ENCODE peak calls at places on chromosomes 5 and 9, in ten cellular contexts. X, C, E, J, T, W, K, Z, F and L are unnamed samples.

GRCh38 chr9:78319197-78320029 is 22.5 kb downstream of the PSAT1 start:
- DNase-seq in C (no peak), J (no peak), X (no peak), Z (peak), T (no peak), E (no peak), K (no peak), W (no peak), F (no peak), L (no peak)

GRCh38 chr5:62550103-62550502 is 28.5 kb upstream of the LRRC70 start:
- DNase-seq in K (no peak), T (no peak), F (no peak), C (no peak), W (no peak), X (no peak), J (no peak), Z (no peak), E (no peak), L (no peak)

GRCh38 chr5:149063901-149064478 is 1.1 kb upstream of the SH3TC2 start:
- DNase-seq in Z (no peak), E (no peak), W (no peak), J (no peak), C (no peak), F (no peak), X (no peak), T (no peak), K (no peak), L (no peak)

GRCh38 chr5:137833463-137833862 is 34.2 kb upstream of the MYOT start:
- DNase-seq in T (peak), X (peak), F (no peak), E (peak), Z (no peak), K (no peak), J (no peak), C (no peak), W (peak), L (no peak)

GRCh38 chr9:38392235-38393127 is at the start of gene ALDH1B1:
- DNase-seq in F (peak), J (peak), C (no peak), K (peak), T (peak), Z (peak), E (peak), X (peak), W (peak), L (peak)

GRCh38 chr9:23341346-23341745 is 484.7 kb downstream of the ELAVL2 start:
- DNase-seq in Z (no peak), C (no peak), K (no peak), W (no peak), F (no peak), X (no peak), E (no peak), J (no peak), T (no peak), L (no peak)

GRCh38 chr9:6068983-6069382 is 53.6 kb upstream of the RANBP6 start:
- DNase-seq in X (no peak), J (no peak), F (no peak), Z (no peak), E (no peak), K (no peak), C (no peak), W (no peak), T (no peak), L (no peak)

GRCh38 chr9:28121353-28121752 is 548.1 kb upstream of the C9orf72 start:
- DNase-seq in W (no peak), E (no peak), F (no peak), X (no peak), Z (no peak), C (no peak), T (no peak), J (no peak), K (no peak), L (no peak)

GRCh38 chr9:20363233-20363632 is 259.1 kb downstream of the MLLT3 start:
- DNase-seq in F (no peak), W (no peak), Z (no peak), X (no peak), C (no peak), K (no peak), E (no peak), J (no peak), T (no peak), L (no peak)

GRCh38 chr5:112958774-112959088 is 17.9 kb upstream of the DCP2 start:
- DNase-seq in K (no peak), E (no peak), F (no peak), T (no peak), J (no peak), W (no peak), X (no peak), Z (no peak), C (no peak), L (no peak)

GRCh38 chr9:127398715-127399400 is 1.9 kb downstream of the SLC2A8 start:
- DNase-seq in Z (no peak), C (no peak), E (no peak), X (no peak), J (no peak), T (no peak), K (no peak), W (no peak), F (no peak), L (no peak)

GRCh38 chr9:5838884-5839571 is 6.1 kb upstream of the ERMP1 start:
- DNase-seq in K (peak), J (peak), F (no peak), W (peak), Z (no peak), T (peak), X (peak), C (no peak), E (no peak), L (peak)

GRCh38 chr5:105392710-105393149 is 1830.1 kb upstream of the NUDT12 start:
- DNase-seq in J (no peak), Z (no peak), W (no peak), E (no peak), K (peak), X (no peak), F (no peak), T (no peak), C (no peak), L (no peak)

GRCh38 chr5:135445306-135445940 is 1.7 kb downstream of the DCANP1 start:
- DNase-seq in X (no peak), E (no peak), T (no peak), J (no peak), Z (no peak), K (no peak), C (no peak), F (no peak), W (no peak), L (peak)

GRCh38 chr5:160899735-160900134 is 47.7 kb upstream of the ATP10B start:
- DNase-seq in T (no peak), E (no peak), Z (no peak), K (no peak), W (no peak), C (no peak), X (no peak), J (no peak), F (no peak), L (no peak)

GRCh38 chr9:112097712-112098688 is 77.1 kb downstream of the SUSD1 start:
- DNase-seq in E (peak), X (peak), W (peak), J (peak), F (no peak), Z (peak), T (peak), K (peak), C (no peak), L (no peak)

GRCh38 chr9:26768196-26768595 is 124.4 kb downstream of the CAAP1 start:
- DNase-seq in X (no peak), K (no peak), J (no peak), Z (no peak), C (no peak), T (no peak), F (no peak), E (no peak), W (no peak), L (no peak)

GRCh38 chr9:131478421-131478868 is 24.3 kb upstream of the POMT1 start:
- DNase-seq in Z (peak), T (peak), C (no peak), W (peak), F (no peak), K (peak), J (peak), E (no peak), X (no peak), L (no peak)

GRCh38 chr5:132264546-132265335 is 7.2 kb downstream of the PDLIM4 start:
- DNase-seq in K (no peak), J (no peak), C (no peak), Z (no peak), F (peak), E (peak), W (no peak), T (no peak), X (no peak), L (no peak)

GRCh38 chr9:136327313-136327971 is at the start of gene GPSM1:
- DNase-seq in W (peak), T (no peak), E (peak), Z (peak), K (peak), J (no peak), X (peak), F (no peak), C (no peak), L (peak)
- TF ChIP-seq POLR2A in W (peak), T (peak), E (peak), Z (peak), K (no peak), J (no peak), X (peak), F (no peak), C (peak), L (peak)

GRCh38 chr9:132877818-132878694 is at the start of gene AK8:
- DNase-seq in T (peak), W (peak), K (peak), E (peak), F (peak), X (peak), Z (peak), C (no peak), J (peak), L (peak)
- H3K27ac ChIP-seq in T (no peak), W (peak), K (peak), E (peak), F (peak), X (peak), Z (peak), C (peak), J (peak), L (no peak)

DNA sequence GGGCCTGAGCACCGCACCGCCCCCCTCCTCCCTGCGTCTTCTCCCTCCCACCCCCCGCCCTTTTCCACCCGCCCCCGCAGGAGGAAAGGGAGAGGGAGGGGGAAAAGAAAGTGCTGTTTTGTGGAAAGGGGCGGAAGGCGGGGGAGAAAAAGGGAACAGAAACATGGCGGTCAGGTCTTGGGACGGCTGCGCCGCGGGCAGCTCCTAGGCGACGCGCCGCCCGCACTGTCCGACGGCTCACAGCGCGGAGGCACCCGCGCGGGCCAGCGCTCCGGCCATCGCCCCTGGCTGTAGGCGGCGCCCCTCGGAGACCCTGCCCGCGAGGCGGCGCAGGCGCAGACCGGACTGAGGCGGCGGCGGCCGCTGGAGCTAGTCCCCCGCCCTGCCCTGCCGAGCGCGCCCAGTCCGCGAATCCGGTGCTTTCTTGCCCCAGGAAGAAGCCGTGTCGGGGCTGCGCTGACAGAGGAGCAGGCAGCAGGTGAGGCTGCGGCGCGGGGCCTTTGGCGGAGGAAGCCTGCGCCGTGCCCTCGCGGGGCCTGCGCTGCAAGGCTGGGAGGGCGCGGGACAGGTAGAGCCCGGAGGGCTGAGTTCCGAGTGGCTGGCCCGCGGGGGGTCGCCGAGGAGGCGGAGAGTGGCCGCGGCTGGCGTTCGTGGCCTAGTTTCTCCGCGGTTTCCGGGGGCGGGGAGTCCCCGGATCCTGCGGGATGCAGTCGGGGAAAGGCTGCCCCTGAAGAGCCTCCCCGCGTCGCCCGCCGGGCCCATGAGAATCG is at the start of gene DENND4C:
- DNase-seq in X (peak), T (peak), K (peak), F (peak), E (peak), C (peak), J (peak), Z (peak), W (peak), L (peak)
- TF ChIP-seq POLR2A in X (peak), T (no peak), K (peak), F (peak), E (peak), C (peak), J (peak), Z (peak), W (peak), L (peak)

GRCh38 chr9:136697146-136697820 is 10.0 kb upstream of the AGPAT2 start:
- DNase-seq in C (no peak), J (no peak), Z (peak), X (no peak), E (no peak), W (no peak), F (no peak), K (no peak), T (no peak), L (peak)
- H3K27ac ChIP-seq in C (no peak), J (no peak), Z (no peak), X (no peak), E (no peak), W (peak), F (no peak), K (no peak), T (no peak), L (peak)

DNA sequence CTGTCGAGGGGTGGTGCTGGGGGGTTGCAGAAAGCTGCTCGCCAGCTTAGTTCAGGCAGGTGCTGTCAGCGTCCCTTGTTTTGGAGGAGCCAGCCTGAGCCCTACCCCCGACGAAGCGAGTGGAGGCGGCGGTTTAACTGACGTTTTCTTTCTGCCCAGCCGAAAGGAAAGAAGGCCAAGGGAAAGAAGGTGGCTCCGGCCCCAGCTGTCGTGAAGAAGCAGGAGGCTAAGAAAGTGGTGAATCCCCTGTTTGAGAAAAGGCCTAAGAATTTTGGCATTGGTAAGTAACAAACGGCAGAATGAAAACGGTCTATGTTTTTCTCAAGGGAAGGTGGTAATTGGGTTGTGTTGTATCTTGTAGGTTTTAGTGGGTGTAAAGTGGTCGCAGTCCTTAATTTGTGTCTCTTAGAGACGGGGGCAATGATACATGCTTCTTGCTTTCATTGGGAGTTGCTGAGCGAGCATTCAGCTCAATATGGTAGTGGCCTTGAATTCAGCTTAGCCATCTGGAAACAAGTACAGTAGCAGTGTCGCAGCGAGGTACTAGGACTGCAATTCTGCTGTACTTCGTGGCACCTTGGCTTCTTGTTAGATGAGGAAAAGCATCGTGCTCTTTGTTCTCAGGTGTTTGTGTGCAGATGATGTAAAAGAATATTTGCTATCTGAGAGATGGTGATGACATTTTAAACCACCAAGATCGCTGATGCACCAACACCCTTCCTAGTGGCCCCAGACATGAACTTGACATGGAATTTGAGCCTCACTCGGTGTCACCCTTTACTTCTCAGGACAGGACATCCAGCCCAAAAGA is 950 bp downstream of the RPL7A start:
- DNase-seq in K (no peak), F (no peak), Z (no peak), J (no peak), E (no peak), C (no peak), W (no peak), X (no peak), T (no peak), L (no peak)
- TF ChIP-seq POLR2A in K (peak), F (no peak), Z (no peak), J (no peak), E (no peak), C (no peak), W (no peak), X (no peak), T (no peak), L (no peak)

DNA sequence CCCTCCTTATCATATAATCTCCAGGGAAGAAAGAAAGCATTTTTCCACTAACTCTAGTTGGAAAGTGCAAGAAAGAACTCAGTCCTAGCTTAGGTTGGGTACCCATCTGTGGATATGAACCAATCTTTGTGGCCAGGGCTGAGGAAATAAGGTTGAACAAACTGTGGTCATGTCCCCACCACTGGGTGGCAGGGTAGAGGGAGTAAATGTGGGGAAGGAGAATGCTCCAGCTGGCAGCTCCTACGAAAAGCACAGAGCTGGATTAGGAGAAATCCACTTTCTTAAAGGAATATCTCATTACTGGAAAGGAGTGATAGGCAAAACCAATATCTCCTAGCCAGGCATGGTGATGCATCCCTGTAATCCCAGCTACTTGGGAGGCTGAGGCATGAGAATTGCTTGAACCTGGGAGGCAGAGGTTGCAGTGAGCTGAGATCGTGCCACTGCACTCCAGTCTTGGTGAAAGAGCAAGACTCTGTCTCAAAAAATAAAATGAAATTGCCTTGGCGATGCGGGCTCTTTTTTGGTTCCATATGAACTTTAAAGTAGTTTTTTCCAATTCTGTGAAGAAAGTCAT is 175.1 kb downstream of the CCDC192 start:
- DNase-seq in K (no peak), F (no peak), Z (no peak), T (peak), W (peak), X (peak), J (peak), C (no peak), E (no peak), L (peak)
- H3K27ac ChIP-seq in K (no peak), F (no peak), Z (no peak), T (no peak), W (peak), X (no peak), J (peak), C (no peak), E (no peak), L (no peak)

GRCh38 chr9:136645903-136646754 is 16.6 kb upstream of the EGFL7 start:
- DNase-seq in K (peak), W (no peak), C (no peak), F (no peak), X (no peak), E (no peak), Z (peak), J (peak), T (no peak), L (peak)

GRCh38 chr9:136643596-136644342 is 18.9 kb upstream of the EGFL7 start:
- DNase-seq in F (no peak), W (no peak), X (no peak), J (no peak), T (no peak), E (no peak), Z (no peak), K (no peak), C (no peak), L (no peak)

GRCh38 chr9:136645343-136645902 is 17.3 kb upstream of the EGFL7 start:
- DNase-seq in T (no peak), C (no peak), K (no peak), J (no peak), W (no peak), X (no peak), F (no peak), Z (no peak), E (no peak), L (no peak)

GRCh38 chr9:136644343-136644592 is 18.4 kb upstream of the EGFL7 start:
- DNase-seq in Z (no peak), K (peak), J (peak), X (peak), C (peak), T (peak), E (no peak), F (peak), W (no peak), L (peak)

DNA sequence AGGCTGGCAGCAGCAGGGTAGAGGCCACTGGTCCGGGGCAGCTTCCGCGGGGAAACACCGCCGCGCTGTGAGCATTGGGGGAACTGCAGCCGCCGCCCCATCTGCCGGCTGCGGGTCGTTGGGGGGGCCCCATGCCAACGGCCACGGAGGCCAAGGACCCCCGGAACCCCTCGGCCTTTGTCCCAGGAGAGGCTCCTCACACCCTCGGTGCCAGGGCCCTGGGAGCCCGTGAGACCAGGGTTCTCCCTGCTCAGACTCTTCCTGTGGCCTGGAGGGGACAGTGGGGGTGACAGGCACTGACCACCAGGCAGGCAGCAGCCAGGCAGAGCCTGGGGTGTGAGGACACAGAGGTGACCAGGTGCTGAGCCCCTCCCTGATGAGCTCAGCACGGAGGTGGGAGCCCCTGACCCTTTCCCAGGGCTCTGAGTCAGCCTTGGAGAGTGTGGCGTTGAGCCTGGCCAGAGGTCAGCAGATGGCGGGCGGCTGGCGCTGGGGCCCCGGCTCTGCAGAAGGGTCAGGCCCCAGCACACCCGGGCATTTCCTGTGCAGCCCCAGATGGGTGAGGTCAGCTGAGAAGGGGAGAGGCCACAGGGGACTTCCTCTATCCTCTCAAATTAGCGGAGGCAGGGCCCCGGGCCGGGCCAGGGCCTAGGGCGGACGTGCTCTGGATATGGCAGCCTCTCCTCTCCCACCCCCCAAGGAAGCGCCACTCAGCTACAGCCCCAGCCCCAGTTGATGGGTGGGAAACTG is 17.9 kb upstream of the EGFL7 start:
- DNase-seq in T (peak), X (peak), Z (peak), E (peak), C (no peak), W (peak), F (no peak), K (peak), J (peak), L (peak)
- TF ChIP-seq POLR2A in T (no peak), X (no peak), Z (no peak), E (no peak), C (peak), W (no peak), F (no peak), K (no peak), J (no peak), L (no peak)

GRCh38 chr5:139296198-139296597 is 2.7 kb downstream of the MATR3 start:
- DNase-seq in F (no peak), C (no peak), K (no peak), Z (no peak), X (no peak), T (no peak), E (no peak), J (no peak), W (no peak), L (no peak)
- H3K27ac ChIP-seq in F (peak), C (peak), K (peak), Z (no peak), X (no peak), T (no peak), E (no peak), J (no peak), W (no peak), L (no peak)

DNA sequence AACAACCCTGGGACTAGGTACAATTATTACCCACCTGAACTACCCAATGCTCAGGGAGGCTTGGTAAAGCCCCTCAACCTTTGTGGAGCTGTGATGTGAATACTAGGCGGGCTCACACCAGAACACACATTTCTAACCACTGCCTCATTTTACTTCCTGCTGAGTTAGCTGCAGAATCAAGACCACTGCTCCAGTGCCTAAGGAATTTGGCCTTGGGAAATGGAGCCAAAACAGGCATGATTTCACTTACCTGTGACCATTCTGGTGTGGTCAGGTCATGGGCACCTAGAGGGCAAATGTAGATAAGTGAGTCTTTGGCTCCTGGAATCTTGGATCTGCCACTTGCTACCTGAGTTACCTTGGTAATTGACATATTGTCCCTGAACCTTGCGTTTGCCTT is 5.2 kb downstream of the WWC1 start:
- DNase-seq in K (no peak), T (no peak), Z (no peak), X (no peak), C (no peak), F (no peak), W (no peak), J (no peak), E (no peak), L (no peak)
- TF ChIP-seq POLR2A in K (no peak), T (no peak), Z (no peak), X (no peak), C (no peak), F (no peak), W (no peak), J (no peak), E (no peak), L (no peak)